ENCODE peak calls at places on chromosomes 6 and 20, in five cellular contexts. T is brain microvascular endothelial cell, F is endothelial cell of umbilical vein, X is GM23248, H is fibroblast of lung. J is an unnamed sample.

GRCh38 chr6:124917769-124918168 is 44.5 kb upstream of the RNF217 start:
- DNase-seq in T (no peak), F (no peak), X (peak), H (no peak), J (no peak)

GRCh38 chr6:116106146-116106545 is 5.5 kb downstream of the NT5DC1 start:
- DNase-seq in T (no peak), F (peak), X (no peak), H (peak), J (no peak)

GRCh38 chr6:109768485-109768884 is 77.4 kb downstream of the FIG4 start:
- DNase-seq in T (peak), F (no peak), X (peak), H (peak), J (peak)

GRCh38 chr6:167907837-167908681 is 81.3 kb downstream of the AFDN start:
- DNase-seq in T (peak), F (peak), X (peak), H (peak), J (peak)

GRCh38 chr6:4401408-4402367 is 266.3 kb upstream of the ECI2 start:
- DNase-seq in T (peak), F (peak), X (peak), H (peak), J (no peak)

GRCh38 chr20:58452667-58453255 is 62.4 kb downstream of the APCDD1L start:
- DNase-seq in T (no peak), F (no peak), X (no peak), H (no peak), J (no peak)

GRCh38 chr20:50721881-50722281 is 9.5 kb upstream of the PARD6B start:
- DNase-seq in T (peak), F (no peak), X (peak), H (no peak), J (no peak)

GRCh38 chr20:63052571-63053429 is 46.0 kb upstream of the BHLHE23 start:
- DNase-seq in T (no peak), F (no peak), X (peak), H (no peak), J (no peak)

GRCh38 chr6:34515473-34516387 is 40.4 kb downstream of the SPDEF start:
- DNase-seq in T (no peak), F (no peak), X (no peak), H (no peak), J (no peak)

GRCh38 chr20:49928411-49929141 is 7.6 kb upstream of the RNF114 start:
- DNase-seq in T (peak), F (peak), X (peak), H (peak), J (peak)

GRCh38 chr20:39036851-39037250 is 74.7 kb downstream of the DHX35 start:
- DNase-seq in T (no peak), F (no peak), X (no peak), H (peak), J (no peak)

GRCh38 chr6:168886964-168887363 is 366.7 kb downstream of the THBS2 start:
- DNase-seq in T (no peak), F (no peak), X (no peak), H (no peak), J (no peak)

GRCh38 chr6:153170511-153170910 is 39.4 kb upstream of the RGS17 start:
- DNase-seq in T (peak), F (no peak), X (peak), H (no peak), J (peak)

GRCh38 chr20:25195962-25196700 is 619 bp downstream of the ENTPD6 start:
- DNase-seq in T (peak), F (no peak), X (no peak), H (no peak), J (peak)

GRCh38 chr6:161684721-161685120 is 410.9 kb upstream of the AGPAT4 start:
- DNase-seq in T (no peak), F (no peak), X (no peak), H (peak), J (no peak)

GRCh38 chr20:44481719-44482416 is 6.2 kb downstream of the TTPAL start:
- DNase-seq in T (no peak), F (no peak), X (no peak), H (no peak), J (no peak)

GRCh38 chr20:23752019-23752418 is 1.3 kb upstream of the CST1 start:
- DNase-seq in T (no peak), F (no peak), X (no peak), H (no peak), J (no peak)

GRCh38 chr6:45714795-45715507 is 300.7 kb downstream of the CLIC5 start:
- DNase-seq in T (peak), F (peak), X (peak), H (peak), J (peak)

GRCh38 chr6:90284236-90284744 is 12.4 kb downstream of the BACH2 start:
- DNase-seq in T (peak), F (peak), X (peak), H (peak), J (peak)

GRCh38 chr20:48107560-48107959 is 322.3 kb upstream of the SULF2 start:
- DNase-seq in T (no peak), F (peak), X (no peak), H (peak), J (no peak)

GRCh38 chr6:170031096-170031471 is 259.8 kb downstream of the DLL1 start:
- DNase-seq in T (no peak), F (no peak), X (peak), H (peak), J (no peak)

GRCh38 chr6:51514396-51515051 is 572.9 kb downstream of the PKHD1 start:
- DNase-seq in T (no peak), F (no peak), X (peak), H (no peak), J (peak)

GRCh38 chr6:169292340-169293124 is 38.9 kb upstream of the THBS2 start:
- DNase-seq in T (peak), F (no peak), X (peak), H (peak), J (peak)

GRCh38 chr6:147817042-147817689 is 308.7 kb downstream of the SAMD5 start:
- DNase-seq in T (no peak), F (no peak), X (no peak), H (no peak), J (no peak)

GRCh38 chr6:134642217-134642616 is 307.7 kb downstream of the ALDH8A1 start:
- DNase-seq in T (no peak), F (no peak), X (no peak), H (peak), J (peak)

GRCh38 chr20:49893242-49894072 is 21.9 kb downstream of the SPATA2 start:
- DNase-seq in T (no peak), F (no peak), X (peak), H (no peak), J (no peak)

GRCh38 chr6:47147836-47148344 is 105.8 kb upstream of the ADGRF1 start:
- DNase-seq in T (no peak), F (no peak), X (no peak), H (peak), J (no peak)

GRCh38 chr20:63681609-63682142 is 14.8 kb upstream of the TNFRSF6B start:
- DNase-seq in T (no peak), F (no peak), X (no peak), H (no peak), J (peak)

GRCh38 chr20:1721687-1722512 is 64.3 kb upstream of the SIRPG start:
- DNase-seq in T (no peak), F (no peak), X (no peak), H (no peak), J (peak)
- H3K27ac ChIP-seq in T (no peak), F (no peak), X (no peak), H (no peak), J (no peak)

GRCh38 chr6:71291991-71292390 is 3.4 kb downstream of the OGFRL1 start:
- DNase-seq in T (no peak), F (no peak), X (peak), H (no peak), J (no peak)

GRCh38 chr6:71289802-71290175 is 1.2 kb downstream of the OGFRL1 start:
- DNase-seq in T (no peak), F (no peak), X (no peak), H (no peak), J (no peak)

GRCh38 chr6:71288228-71289038 is at the start of gene OGFRL1:
- DNase-seq in T (peak), F (peak), X (peak), H (peak), J (peak)

GRCh38 chr6:71289039-71289801 is 609 bp downstream of the OGFRL1 start:
- DNase-seq in T (no peak), F (peak), X (peak), H (no peak), J (no peak)

DNA sequence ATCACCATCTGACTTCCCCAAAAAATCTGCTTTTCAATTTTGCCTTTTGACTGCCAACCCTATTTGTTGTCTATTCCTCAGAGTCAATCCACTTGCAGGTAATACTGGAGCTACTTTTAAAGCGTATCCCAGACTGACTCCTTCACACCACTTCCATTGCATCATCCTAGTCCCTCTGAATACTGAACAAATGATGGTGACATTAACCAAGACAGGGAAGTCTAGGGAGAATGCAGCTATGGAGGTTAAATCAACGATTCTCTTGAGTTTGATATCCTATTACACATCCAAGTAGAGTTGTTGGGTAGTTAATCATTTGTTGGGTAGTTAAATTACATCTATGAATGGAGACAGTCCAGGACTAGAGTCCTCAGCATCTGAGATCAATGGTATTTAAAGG is 2.0 kb downstream of the OGFRL1 start:
- DNase-seq in T (no peak), F (no peak), X (no peak), H (no peak), J (no peak)
- H3K4me3 ChIP-seq in T (no peak), F (peak), X (peak), H (no peak), J (peak)

GRCh38 chr6:133055527-133055966 is 185.6 kb upstream of the EYA4 start:
- DNase-seq in T (no peak), F (no peak), X (no peak), H (no peak), J (no peak)
- H3K27ac ChIP-seq in T (no peak), F (no peak), X (no peak), H (no peak), J (no peak)

GRCh38 chr6:136751478-136751956 is 40.8 kb downstream of the MAP3K5 start:
- DNase-seq in T (no peak), F (no peak), X (no peak), H (no peak), J (no peak)

GRCh38 chr6:136752554-136752953 is 39.7 kb downstream of the MAP3K5 start:
- DNase-seq in T (no peak), F (no peak), X (no peak), H (no peak), J (no peak)

GRCh38 chr6:136749359-136749758 is 42.9 kb downstream of the MAP3K5 start:
- DNase-seq in T (no peak), F (no peak), X (no peak), H (no peak), J (no peak)

GRCh38 chr6:136751991-136752390 is 40.3 kb downstream of the MAP3K5 start:
- DNase-seq in T (no peak), F (no peak), X (no peak), H (no peak), J (no peak)

GRCh38 chr6:136750821-136751220 is 41.5 kb downstream of the MAP3K5 start:
- DNase-seq in T (no peak), F (no peak), X (no peak), H (no peak), J (no peak)
- H3K4me3 ChIP-seq in T (no peak), F (no peak), X (no peak), H (no peak), J (no peak)

GRCh38 chr6:121573466-121573865 is 138.0 kb downstream of the GJA1 start:
- DNase-seq in T (peak), F (peak), X (peak), H (no peak), J (no peak)
- H3K27ac ChIP-seq in T (peak), F (no peak), X (peak), H (no peak), J (no peak)

GRCh38 chr6:25142506-25142905 is 136.7 kb upstream of the CARMIL1 start:
- DNase-seq in T (no peak), F (no peak), X (no peak), H (no peak), J (no peak)

GRCh38 chr6:25138697-25139051 is 140.5 kb upstream of the CARMIL1 start:
- DNase-seq in T (no peak), F (peak), X (peak), H (peak), J (no peak)

GRCh38 chr6:25136879-25137278 is 142.3 kb upstream of the CARMIL1 start:
- DNase-seq in T (no peak), F (peak), X (peak), H (no peak), J (no peak)

GRCh38 chr6:25137497-25137896 is 141.7 kb upstream of the CARMIL1 start:
- DNase-seq in T (no peak), F (peak), X (peak), H (no peak), J (no peak)

DNA sequence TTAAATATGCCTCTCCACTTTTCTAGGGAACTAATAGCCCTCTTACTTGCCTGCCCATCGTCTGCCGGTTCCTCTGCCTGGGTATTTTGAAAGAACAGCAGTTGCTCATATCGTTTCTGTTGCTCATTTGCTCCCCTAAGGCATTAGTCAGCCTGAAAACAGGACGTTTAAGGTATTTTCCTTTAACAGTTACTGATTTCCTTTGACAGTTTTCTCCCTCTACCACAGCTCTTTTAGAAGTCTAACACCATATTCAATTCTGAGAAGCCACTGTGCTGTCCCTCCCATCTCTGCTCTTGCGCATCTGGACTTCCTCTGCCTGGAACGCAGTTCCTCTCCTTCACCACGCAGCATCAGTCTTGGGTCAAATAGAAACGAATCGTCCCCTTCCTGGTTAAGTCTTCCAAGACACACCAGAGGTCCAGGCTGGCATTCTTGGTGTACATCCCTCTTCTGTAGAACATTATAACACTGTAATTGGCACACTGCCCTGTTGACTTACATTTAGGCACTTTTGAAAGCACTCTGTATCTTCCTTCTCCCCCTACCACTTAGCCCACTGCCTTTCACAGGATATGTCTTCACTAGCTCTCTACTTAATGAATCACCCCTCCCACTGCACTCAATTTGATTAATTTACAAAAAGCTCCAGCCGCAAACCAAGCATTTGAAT is 141.0 kb upstream of the CARMIL1 start:
- DNase-seq in T (peak), F (peak), X (peak), H (peak), J (peak)
- H3K4me3 ChIP-seq in T (peak), F (peak), X (peak), H (peak), J (peak)